ENCODE peak calls at places on chromosomes 16 and 17, in ten cellular contexts. W is endothelial cell of umbilical vein, V is HCT116, K is stomach, C is heart left ventricle, U is gastrocnemius medialis, Y is IMR-90, Z is A549, S is testis, J is suprapubic skin. G is an unnamed sample.

GRCh38 chr16:29662000-29662728 is 883 bp upstream of the SPN start:
- DNase-seq in U (no peak), Y (no peak), C (no peak), S (no peak), J (no peak), W (no peak), Z (no peak), K (no peak), V (no peak), G (no peak)

GRCh38 chr17:76789235-76789788 is 51.4 kb downstream of the MFSD11 start:
- DNase-seq in S (no peak), K (no peak), W (no peak), J (no peak), U (no peak), V (no peak), Z (no peak), C (no peak), Y (no peak), G (no peak)

GRCh38 chr17:5800646-5801045 is 216.3 kb upstream of the NLRP1 start:
- DNase-seq in Y (no peak), C (no peak), S (no peak), W (no peak), J (peak), V (no peak), Z (no peak), K (no peak), U (no peak), G (no peak)

GRCh38 chr17:37743875-37744632 is 805 bp downstream of the HNF1B start:
- DNase-seq in K (peak), V (no peak), W (no peak), Z (peak), U (no peak), C (no peak), Y (no peak), J (no peak), S (no peak), G (no peak)

GRCh38 chr16:54847207-54847606 is 83.5 kb upstream of the IRX5 start:
- DNase-seq in J (no peak), S (no peak), K (no peak), C (no peak), Z (no peak), Y (no peak), W (no peak), V (no peak), U (no peak), G (no peak)

GRCh38 chr17:77110006-77110374 is 30.8 kb upstream of the SEC14L1 start:
- DNase-seq in W (peak), J (no peak), Z (no peak), Y (peak), U (peak), S (no peak), K (no peak), V (no peak), C (no peak), G (no peak)

GRCh38 chr17:76421054-76421427 is 31.9 kb downstream of the UBE2O start:
- DNase-seq in U (no peak), S (no peak), K (no peak), V (no peak), W (no peak), C (no peak), Z (no peak), J (no peak), Y (no peak), G (no peak)

GRCh38 chr16:57621521-57622268 is 6.7 kb upstream of the ADGRG1 start:
- DNase-seq in C (peak), U (no peak), Y (no peak), V (no peak), S (no peak), Z (no peak), W (no peak), J (no peak), K (no peak), G (no peak)

GRCh38 chr17:63783522-63783921 is 9.6 kb downstream of the DDX42 start:
- DNase-seq in K (no peak), J (no peak), C (no peak), V (no peak), W (no peak), Z (no peak), U (no peak), S (no peak), Y (no peak), G (no peak)

GRCh38 chr17:63790057-63790456 is 16.1 kb downstream of the DDX42 start:
- DNase-seq in J (no peak), Y (no peak), Z (no peak), W (no peak), V (no peak), K (no peak), C (no peak), U (no peak), S (no peak), G (no peak)

GRCh38 chr17:63786117-63786516 is 12.1 kb downstream of the DDX42 start:
- DNase-seq in S (no peak), V (no peak), C (no peak), K (no peak), J (no peak), W (no peak), U (no peak), Z (no peak), Y (no peak), G (no peak)

GRCh38 chr17:63786961-63787711 is 13.2 kb downstream of the DDX42 start:
- DNase-seq in K (no peak), Y (no peak), S (no peak), Z (no peak), J (no peak), W (no peak), C (no peak), V (peak), U (no peak), G (no peak)

GRCh38 chr17:63785556-63785955 is 11.6 kb downstream of the DDX42 start:
- DNase-seq in S (no peak), Z (no peak), Y (peak), C (no peak), V (no peak), U (no peak), J (no peak), W (peak), K (no peak), G (peak)
- TF ChIP-seq POLR2A in S (no peak), Z (no peak), Y (no peak), C (no peak), V (no peak), U (no peak), J (no peak), W (no peak), K (no peak), G (no peak)

GRCh38 chr16:2710711-2711231 is 9.3 kb downstream of the PRSS27 start:
- DNase-seq in C (no peak), U (no peak), K (no peak), J (no peak), S (no peak), W (no peak), Z (no peak), Y (no peak), V (no peak), G (no peak)
- TF ChIP-seq POLR2A in C (no peak), U (no peak), K (no peak), J (no peak), S (no peak), W (no peak), Z (no peak), Y (no peak), V (no peak), G (no peak)

GRCh38 chr17:67492824-67493490 is 115.9 kb downstream of the PITPNC1 start:
- DNase-seq in J (no peak), V (no peak), Z (no peak), S (no peak), Y (peak), U (no peak), W (no peak), K (no peak), C (no peak), G (no peak)
- TF ChIP-seq POLR2A in J (no peak), V (no peak), Z (no peak), S (no peak), Y (no peak), U (no peak), W (no peak), K (no peak), C (no peak), G (no peak)

GRCh38 chr17:64130559-64131001 is 636 bp upstream of the ERN1 start:
- DNase-seq in S (peak), K (no peak), V (no peak), Z (no peak), J (no peak), U (no peak), W (peak), C (no peak), Y (peak), G (no peak)

GRCh38 chr17:64128787-64129514 is 993 bp downstream of the ERN1 start:
- DNase-seq in J (no peak), Y (no peak), V (no peak), S (peak), W (peak), Z (peak), K (peak), U (no peak), C (no peak), G (peak)

GRCh38 chr17:64129515-64129764 is 504 bp downstream of the ERN1 start:
- DNase-seq in Y (no peak), J (no peak), C (no peak), U (no peak), V (no peak), W (no peak), Z (no peak), S (no peak), K (no peak), G (no peak)

GRCh38 chr17:64131606-64132270 is 1.8 kb upstream of the ERN1 start:
- DNase-seq in K (no peak), C (no peak), W (no peak), Y (no peak), U (no peak), J (no peak), Z (no peak), S (no peak), V (no peak), G (no peak)

DNA sequence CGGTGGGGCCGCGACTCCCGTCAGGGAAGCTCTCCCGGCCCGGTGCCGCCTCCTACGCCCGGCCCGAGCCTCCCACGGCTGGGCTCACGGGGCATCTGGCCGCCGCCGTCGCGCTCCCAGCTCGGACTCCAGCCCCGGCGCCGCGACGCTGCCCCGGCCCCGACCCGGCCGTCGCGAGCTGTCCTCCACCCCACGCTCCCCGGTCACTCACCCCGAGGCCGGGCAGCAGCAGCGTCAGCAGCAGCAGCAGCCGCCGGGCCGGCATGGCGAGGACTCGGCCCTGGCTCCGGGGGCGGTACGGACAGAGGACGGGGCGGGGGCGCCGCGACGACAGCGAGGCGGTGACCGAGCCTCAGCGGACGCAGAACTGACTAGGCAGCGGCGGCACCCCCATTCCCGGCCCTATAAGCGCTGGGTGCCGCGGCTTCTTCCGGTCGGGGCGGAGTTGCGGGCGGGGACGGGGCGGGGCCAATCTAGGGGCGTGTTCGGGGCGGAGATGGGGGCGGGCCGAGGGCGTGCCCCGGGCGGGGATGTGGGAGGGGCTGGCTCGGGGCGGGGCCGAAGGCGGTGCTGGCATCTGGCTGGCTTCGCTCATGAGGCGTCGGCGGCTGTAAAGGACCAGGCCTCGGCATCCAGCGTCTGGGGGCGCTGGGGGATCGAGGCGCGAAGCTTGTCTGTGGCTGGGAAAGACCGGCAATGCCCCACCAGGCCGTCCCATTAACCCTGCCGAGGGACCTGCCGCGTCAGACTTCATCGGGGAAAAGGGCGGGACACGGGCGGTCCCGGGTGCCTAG is at the start of gene ERN1:
- DNase-seq in V (peak), S (peak), Y (peak), U (peak), Z (peak), C (peak), J (peak), K (peak), W (peak), G (peak)
- TF ChIP-seq POLR2A in V (peak), S (peak), Y (peak), U (peak), Z (peak), C (peak), J (peak), K (peak), W (peak), G (peak)